ENCODE peak calls at places on chromosome 6, in seven cellular contexts. P, Q, N, A, D, E and Y are unnamed samples.

GRCh38 chr6:122799140-122799539 is 10.1 kb downstream of the SMPDL3A start:
- DNase-seq in P (no peak), Q (no peak), N (no peak), A (no peak), D (no peak), E (no peak), Y (no peak)

GRCh38 chr6:166956444-166957086 is at the start of gene RNASET2:
- DNase-seq in P (peak; percentile 86), Q (peak; percentile 97), N (peak; percentile 93), A (peak; percentile 99), D (peak; percentile 97), E (peak; percentile 94), Y (peak; percentile 99)

GRCh38 chr6:10082385-10082784 is 332.5 kb downstream of the TFAP2A start:
- DNase-seq in P (no peak), Q (no peak), N (no peak), A (no peak), D (no peak), E (no peak), Y (no peak)

GRCh38 chr6:16901777-16902176 is 140.5 kb upstream of the ATXN1 start:
- DNase-seq in P (peak; percentile 69), Q (no peak), N (no peak), A (peak; percentile 46), D (no peak), E (no peak), Y (no peak)

GRCh38 chr6:14211596-14211961 is 94.0 kb downstream of the CD83 start:
- DNase-seq in P (peak; percentile 40), Q (peak; percentile 99), N (no peak), A (peak; percentile 60), D (no peak), E (peak; percentile 47), Y (peak; percentile 80)

GRCh38 chr6:143232849-143233248 is 172.2 kb downstream of the AIG1 start:
- DNase-seq in P (peak; percentile 48), Q (peak; percentile 59), N (peak; percentile 20), A (no peak), D (no peak), E (peak; percentile 43), Y (peak; percentile 60)

GRCh38 chr6:161161889-161162624 is 111.8 kb downstream of the AGPAT4 start:
- DNase-seq in P (peak; percentile 20), Q (no peak), N (no peak), A (no peak), D (no peak), E (no peak), Y (no peak)

GRCh38 chr6:26607434-26608230 is 10.9 kb downstream of the ABT1 start:
- DNase-seq in P (peak; percentile 74), Q (peak; percentile 70), N (peak; percentile 80), A (no peak), D (no peak), E (peak; percentile 72), Y (no peak)

GRCh38 chr6:138844203-138844602 is 48.3 kb downstream of the ECT2L start:
- DNase-seq in P (peak; percentile 33), Q (no peak), N (no peak), A (peak; percentile 70), D (no peak), E (no peak), Y (no peak)

DNA sequence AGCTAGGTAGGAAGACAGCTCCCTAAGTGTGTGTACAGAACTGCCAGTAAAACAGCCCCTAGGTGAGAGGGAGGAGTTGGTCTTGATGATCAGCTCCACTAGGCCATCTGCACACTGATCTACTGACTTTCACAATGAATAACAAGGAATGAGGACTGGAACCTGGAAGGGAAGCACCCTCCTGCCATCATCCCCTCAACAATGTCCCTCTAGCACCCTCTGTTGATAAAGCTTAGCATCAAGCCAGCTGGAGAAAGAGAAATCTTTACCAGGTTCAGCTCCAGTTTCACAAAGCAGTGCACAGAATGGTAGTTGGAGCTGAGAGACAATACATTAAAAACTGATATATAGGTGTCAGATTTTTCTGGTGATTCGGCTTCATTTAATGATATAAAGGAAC is 57.2 kb upstream of the IRAK1BP1 start:
- DNase-seq in P (peak; percentile 68), Q (peak; percentile 49), N (no peak), A (no peak), D (no peak), E (peak; percentile 22), Y (peak; percentile 28)
- TF ChIP-seq CTCF in P (peak; percentile 74), Q (peak; percentile 78), N (peak; percentile 63), A (peak; percentile 27), D (no peak), E (peak; percentile 17), Y (peak; percentile 30)

GRCh38 chr6:30981942-30982772 is 1.4 kb upstream of the MUC21 start:
- DNase-seq in P (peak; percentile 76), Q (no peak), N (no peak), A (no peak), D (no peak), E (no peak), Y (no peak)
- TF ChIP-seq CTCF in P (peak; percentile 51), Q (peak; percentile 39), N (no peak), A (peak; percentile 28), D (no peak), E (no peak), Y (peak; percentile 16)

DNA sequence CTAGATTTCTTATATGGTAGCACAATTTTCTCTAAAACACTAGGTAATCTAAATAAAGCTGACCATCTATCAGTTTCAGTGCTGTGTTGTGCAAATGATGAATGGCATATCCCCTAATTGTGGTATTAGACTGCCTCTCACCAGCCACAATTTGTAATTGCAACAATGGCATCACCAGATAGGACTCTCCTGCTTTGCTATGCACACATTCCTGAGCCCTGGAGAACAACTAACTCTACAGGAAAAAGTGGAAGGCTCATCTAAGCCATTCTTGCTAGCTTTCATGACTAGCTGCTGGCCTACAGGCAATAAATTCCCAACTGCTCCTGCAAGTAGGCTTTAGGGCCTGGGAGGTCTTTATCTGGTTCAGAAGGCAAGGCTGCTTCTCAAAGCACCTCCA is 974.1 kb downstream of the EYS start:
- DNase-seq in P (peak; percentile 12), Q (no peak), N (no peak), A (no peak), D (no peak), E (no peak), Y (no peak)
- TF ChIP-seq CTCF in P (no peak), Q (no peak), N (peak; percentile 16), A (no peak), D (no peak), E (no peak), Y (no peak)

GRCh38 chr6:866316-866715 is 173.4 kb upstream of the EXOC2 start:
- DNase-seq in P (no peak), Q (no peak), N (no peak), A (no peak), D (no peak), E (no peak), Y (no peak)

GRCh38 chr6:868212-868611 is 175.3 kb upstream of the EXOC2 start:
- DNase-seq in P (no peak), Q (no peak), N (no peak), A (no peak), D (no peak), E (no peak), Y (no peak)

GRCh38 chr6:871503-871902 is 178.6 kb upstream of the EXOC2 start:
- DNase-seq in P (no peak), Q (no peak), N (no peak), A (no peak), D (no peak), E (no peak), Y (no peak)

GRCh38 chr6:865846-866245 is 172.9 kb upstream of the EXOC2 start:
- DNase-seq in P (no peak), Q (no peak), N (no peak), A (no peak), D (no peak), E (no peak), Y (no peak)

GRCh38 chr6:867378-867777 is 174.4 kb upstream of the EXOC2 start:
- DNase-seq in P (no peak), Q (no peak), N (no peak), A (no peak), D (no peak), E (no peak), Y (no peak)
- TF ChIP-seq CTCF in P (no peak), Q (no peak), N (no peak), A (no peak), D (no peak), E (no peak), Y (no peak)